ENCODE peak calls at places on chromosomes 11 and 22, in five cellular contexts. J is IMR-90, V is H1, L is K562, Z is A549. N is an unnamed sample.
A peak's percentile ranks its signal among the peaks of the same experiment; 100 is the strongest.

GRCh38 chr11:74081428-74081827 is 72.5 kb upstream of the UCP3 start:
- DNase-seq in L (no peak), Z (no peak), V (no peak), J (no peak), N (no peak)

GRCh38 chr11:19652976-19653375 is 59.7 kb upstream of the NAV2 start:
- DNase-seq in Z (no peak), V (no peak), L (no peak), J (no peak), N (no peak)

GRCh38 chr22:23036684-23037428 is 33.5 kb upstream of the GNAZ start:
- DNase-seq in L (peak; percentile 55), J (peak; percentile 41), Z (peak; percentile 9), V (no peak), N (peak; percentile 70)

GRCh38 chr22:37690901-37691504 is 4.9 kb downstream of the NOL12 start:
- DNase-seq in L (no peak), V (no peak), Z (no peak), J (no peak), N (no peak)

GRCh38 chr11:105282658-105283057 is 143.1 kb upstream of the CARD18 start:
- DNase-seq in L (no peak), Z (no peak), V (no peak), J (no peak), N (no peak)

GRCh38 chr11:76649964-76650363 is 20.6 kb downstream of the LRRC32 start:
- DNase-seq in J (no peak), V (no peak), L (no peak), Z (no peak), N (no peak)

GRCh38 chr11:26665946-26666345 is 55.9 kb downstream of the SLC5A12 start:
- DNase-seq in V (no peak), L (no peak), Z (no peak), J (no peak), N (no peak)

GRCh38 chr22:48749555-48750227 is 1078.0 kb downstream of the BRD1 start:
- DNase-seq in J (no peak), V (no peak), L (no peak), Z (no peak), N (no peak)

GRCh38 chr11:115958089-115959000 is 454.1 kb upstream of the CADM1 start:
- DNase-seq in V (no peak), Z (no peak), J (no peak), L (no peak), N (no peak)

GRCh38 chr22:50185384-50186087 is at the start of gene TRABD:
- DNase-seq in V (peak; percentile 44), J (peak; percentile 82), L (peak; percentile 85), Z (peak; percentile 84), N (peak; percentile 72)

GRCh38 chr11:20688761-20689160 is 19.4 kb downstream of the NELL1 start:
- DNase-seq in L (no peak), Z (no peak), J (no peak), V (no peak), N (no peak)

GRCh38 chr11:61959678-61960077 is 7.8 kb downstream of the FTH1 start:
- DNase-seq in Z (no peak), V (no peak), J (no peak), L (no peak), N (no peak)

GRCh38 chr22:37492428-37493344 is 6.5 kb upstream of the MFNG start:
- DNase-seq in Z (peak; percentile 71), L (peak; percentile 56), J (peak; percentile 59), V (peak; percentile 46), N (no peak)

GRCh38 chr11:14852571-14853177 is 39.4 kb downstream of the CYP2R1 start:
- DNase-seq in V (no peak), L (no peak), Z (no peak), J (no peak), N (no peak)

GRCh38 chr22:50684501-50684900 is 11.9 kb downstream of the SHANK3 start:
- DNase-seq in Z (no peak), L (no peak), V (no peak), J (no peak), N (no peak)

GRCh38 chr22:49486225-49486624 is 341.4 kb downstream of the BRD1 start:
- DNase-seq in J (no peak), L (no peak), Z (no peak), V (no peak), N (no peak)

GRCh38 chr22:49856343-49856742 is 2.7 kb downstream of the ZBED4 start:
- DNase-seq in J (no peak), Z (no peak), V (no peak), L (no peak), N (no peak)

GRCh38 chr22:23180893-23181762 is 819 bp downstream of the BCR start:
- DNase-seq in Z (peak; percentile 26), V (no peak), J (no peak), L (peak; percentile 97), N (no peak)

GRCh38 chr11:15969281-15969680 is 387.1 kb downstream of the SOX6 start:
- DNase-seq in Z (peak; percentile 74), L (peak; percentile 67), V (no peak), J (peak; percentile 93), N (peak; percentile 43)

GRCh38 chr11:91248199-91248807 is 976.3 kb upstream of the FAT3 start:
- DNase-seq in L (no peak), Z (peak; percentile 57), V (no peak), J (peak; percentile 53), N (peak; percentile 28)

GRCh38 chr11:117825538-117826359 is 1.2 kb upstream of the FXYD2 start:
- DNase-seq in V (no peak), L (no peak), J (no peak), Z (no peak), N (no peak)

GRCh38 chr11:117823941-117824420 is 563 bp downstream of the FXYD2 start:
- DNase-seq in J (no peak), Z (no peak), V (no peak), L (no peak), N (no peak)

GRCh38 chr11:117826360-117826635 is 1.8 kb upstream of the FXYD2 start:
- DNase-seq in L (no peak), J (no peak), Z (no peak), V (no peak), N (no peak)

GRCh38 chr11:117823294-117823940 is 1.1 kb downstream of the FXYD2 start:
- DNase-seq in Z (peak; percentile 25), V (no peak), J (no peak), L (no peak), N (no peak)

DNA sequence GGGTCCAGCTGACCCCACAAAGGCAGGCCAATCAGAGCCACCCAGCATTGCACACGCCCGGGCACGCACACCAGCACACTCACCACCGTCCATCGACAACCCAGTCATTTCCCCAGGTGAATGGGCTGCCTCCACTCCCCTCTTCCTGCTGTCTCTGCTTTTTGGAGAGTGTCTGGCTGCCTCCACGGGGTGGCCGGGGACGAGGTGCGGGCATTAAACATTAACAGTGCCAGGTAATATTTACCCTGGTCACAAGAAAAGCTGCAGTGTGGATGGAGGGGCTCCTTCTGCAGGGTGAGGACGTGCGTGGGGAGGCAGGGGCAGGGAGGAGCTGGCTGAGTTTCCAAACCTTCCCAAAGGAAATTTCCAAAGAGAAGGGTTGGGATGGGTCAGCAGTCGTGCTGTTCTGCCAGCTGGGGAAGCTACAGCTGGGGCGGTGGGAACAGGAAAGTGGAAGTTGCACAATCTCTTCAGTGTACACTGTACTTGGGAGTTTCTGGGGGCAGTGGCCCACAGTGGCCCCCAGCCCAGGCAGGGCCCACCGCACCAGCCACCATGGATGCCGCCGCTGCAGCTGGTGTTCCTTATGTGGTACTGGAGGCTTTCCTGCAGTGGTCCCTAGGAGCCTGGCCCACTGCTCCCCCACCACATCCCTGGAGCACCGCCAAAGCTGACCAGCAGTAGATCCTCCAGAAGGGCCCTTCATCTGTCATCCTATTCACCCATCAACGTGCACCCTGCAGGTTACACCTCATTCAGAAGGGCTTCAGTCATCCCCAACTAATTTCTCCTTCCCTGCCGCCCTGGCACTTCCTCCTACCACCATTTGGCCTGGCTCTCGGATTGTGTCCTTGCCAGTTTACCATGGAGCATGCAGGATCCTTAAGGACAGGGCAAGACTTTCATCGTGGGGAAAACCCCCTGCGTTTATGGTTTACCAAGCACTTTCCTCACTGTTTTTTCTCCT is at the start of gene FXYD2:
- DNase-seq in V (no peak), Z (no peak), J (no peak), L (no peak), N (no peak)
- TF ChIP-seq MAFK in V (no peak), Z (no peak), J (no peak), L (no peak), N (no peak)

GRCh38 chr11:41050791-41051190 is 408.7 kb downstream of the LRRC4C start:
- DNase-seq in V (no peak), L (no peak), Z (no peak), J (no peak), N (no peak)
- TF ChIP-seq MAFK in V (no peak), L (no peak), Z (no peak), J (no peak), N (no peak)

GRCh38 chr22:41613456-41613855 is 7.4 kb downstream of the DESI1 start:
- DNase-seq in V (no peak), Z (no peak), J (peak; percentile 39), L (no peak), N (peak; percentile 41)
- TF ChIP-seq MAFK in V (no peak), Z (no peak), J (no peak), L (no peak), N (no peak)

GRCh38 chr11:69494851-69495250 is 13.4 kb downstream of the LINC01488 start:
- DNase-seq in V (no peak), Z (no peak), L (no peak), J (no peak), N (no peak)
- TF ChIP-seq MAFK in V (no peak), Z (no peak), L (no peak), J (no peak), N (no peak)